ENCODE peak calls at places on chromosomes 12 and 14, in nine cellular contexts. K, E, R, G, W, N, L, O and Z are unnamed samples. For H3K4me1 and H3K27me3, the result is how much of the 10 kb centered on the place peaks cover.

GRCh38 chr14:95530461-95531170 is 4.2 kb upstream of the GLRX5 start:
- DNase-seq in E (no peak), N (no peak), O (no peak), W (no peak), R (no peak), K (no peak), G (no peak), L (no peak), Z (no peak)

GRCh38 chr12:7344831-7345230 is 41.0 kb downstream of the ACSM4 start:
- DNase-seq in G (no peak), N (no peak), R (no peak), W (no peak), O (no peak), E (no peak), L (no peak), K (no peak), Z (no peak)

GRCh38 chr12:50088577-50089335 is 3.6 kb downstream of the SMARCD1 start:
- DNase-seq in L (peak), R (peak), E (no peak), K (peak), O (peak), N (peak), W (no peak), G (no peak), Z (peak)

GRCh38 chr12:81757731-81758325 is 1.3 kb downstream of the PPFIA2 start:
- DNase-seq in W (no peak), R (no peak), E (no peak), N (no peak), G (no peak), L (no peak), O (no peak), K (no peak), Z (no peak)

GRCh38 chr14:49982082-49982481 is 89.2 kb downstream of the ARF6 start:
- DNase-seq in N (peak), E (no peak), O (no peak), K (no peak), W (no peak), R (no peak), G (no peak), L (no peak), Z (no peak)

GRCh38 chr12:122856999-122857671 is 21.9 kb downstream of the HIP1R start:
- DNase-seq in W (no peak), E (no peak), O (no peak), G (no peak), R (no peak), L (no peak), N (no peak), K (no peak), Z (no peak)

GRCh38 chr12:132593938-132594358 is 16.4 kb downstream of the LRCOL1 start:
- DNase-seq in G (peak), O (peak), E (peak), K (no peak), R (peak), L (peak), W (peak), N (peak), Z (peak)

GRCh38 chr12:67039995-67040860 is 228.9 kb upstream of the CAND1 start:
- DNase-seq in K (no peak), R (no peak), G (no peak), N (no peak), L (no peak), O (no peak), E (no peak), W (no peak), Z (peak)

GRCh38 chr14:91420686-91421085 is 3.1 kb upstream of the CCDC88C start:
- DNase-seq in W (no peak), R (no peak), K (no peak), L (no peak), O (no peak), N (no peak), G (no peak), E (no peak), Z (no peak)

GRCh38 chr14:95196268-95196667 is 38.9 kb upstream of the DICER1 start:
- DNase-seq in O (peak), G (no peak), E (no peak), N (no peak), K (no peak), R (no peak), L (peak), W (no peak), Z (no peak)

GRCh38 chr14:23299558-23299957 is 3.1 kb downstream of the PPP1R3E start:
- DNase-seq in L (no peak), K (no peak), N (peak), R (no peak), E (no peak), G (no peak), W (no peak), O (peak), Z (no peak)

GRCh38 chr14:88296343-88296742 is 26.7 kb downstream of the KCNK10 start:
- DNase-seq in K (no peak), O (no peak), G (no peak), W (no peak), N (no peak), L (no peak), R (no peak), E (no peak), Z (no peak)

GRCh38 chr12:75714462-75715322 is 203.3 kb upstream of the KRR1 start:
- DNase-seq in K (no peak), O (peak), N (no peak), W (no peak), G (no peak), R (no peak), E (no peak), L (peak), Z (no peak)

GRCh38 chr12:2117541-2117940 is 64.8 kb downstream of the CACNA1C start:
- DNase-seq in N (no peak), G (no peak), O (no peak), W (no peak), K (no peak), E (no peak), L (no peak), R (no peak), Z (no peak)

GRCh38 chr12:29655861-29656260 is 127.9 kb downstream of the TMTC1 start:
- DNase-seq in G (no peak), N (peak), W (no peak), O (no peak), L (no peak), K (no peak), R (no peak), E (no peak), Z (no peak)

GRCh38 chr14:54637829-54638446 is 71.0 kb downstream of the SAMD4A start:
- DNase-seq in L (no peak), G (no peak), E (no peak), N (peak), W (no peak), K (no peak), O (peak), R (no peak), Z (no peak)

GRCh38 chr14:33493990-33494389 is 456.9 kb downstream of the EGLN3 start:
- DNase-seq in O (no peak), R (no peak), W (no peak), L (no peak), E (no peak), K (no peak), G (no peak), N (no peak), Z (no peak)

GRCh38 chr14:64594438-64594837 is 44.7 kb downstream of the PPP1R36 start:
- DNase-seq in O (no peak), N (no peak), W (no peak), R (no peak), G (no peak), K (no peak), L (no peak), E (no peak), Z (no peak)

GRCh38 chr12:20142956-20143355 is 225.4 kb upstream of the PDE3A start:
- DNase-seq in K (no peak), N (peak), E (no peak), W (no peak), G (no peak), O (peak), L (no peak), R (no peak), Z (no peak)

GRCh38 chr14:48430805-48431204 is 755.4 kb upstream of the MDGA2 start:
- DNase-seq in O (no peak), N (no peak), K (no peak), W (peak), E (no peak), R (no peak), L (no peak), G (no peak), Z (no peak)

GRCh38 chr12:108369736-108370396 is 30.8 kb upstream of the CMKLR1 start:
- DNase-seq in K (no peak), R (no peak), N (no peak), G (no peak), W (no peak), O (no peak), E (no peak), L (no peak), Z (no peak)

GRCh38 chr14:70254476-70254961 is 65.8 kb upstream of the SLC8A3 start:
- DNase-seq in O (peak), W (peak), K (no peak), L (no peak), R (peak), E (peak), G (no peak), N (peak), Z (peak)

GRCh38 chr12:127284870-127285431 is 982.0 kb upstream of the TMEM132C start:
- DNase-seq in E (no peak), G (no peak), N (peak), K (no peak), O (peak), W (no peak), L (no peak), R (no peak), Z (no peak)

GRCh38 chr12:21257172-21257571 is 77.5 kb downstream of the SLCO1A2 start:
- DNase-seq in G (no peak), K (no peak), R (no peak), N (no peak), E (no peak), O (no peak), L (no peak), W (no peak), Z (no peak)

GRCh38 chr14:105023791-105024480 is 3.1 kb upstream of the CDCA4 start:
- DNase-seq in O (no peak), N (no peak), E (no peak), W (no peak), K (no peak), G (no peak), R (no peak), L (peak), Z (no peak)
- H3K4me1 ChIP-seq in O (under half), N (under half), E (under half), W (under half), K (under half), G (under half), R (under half), L (under half), Z (under half)

GRCh38 chr14:73233564-73233963 is 3.7 kb upstream of the PAPLN start:
- DNase-seq in N (no peak), K (no peak), E (no peak), G (no peak), R (no peak), L (no peak), O (no peak), W (peak), Z (no peak)
- H3K27me3 ChIP-seq in N (under half), K (under half), E (under half), G (under half), R (under half), L (under half), O (under half), W (under half), Z (under half)

GRCh38 chr12:124681779-124682391 is 114.5 kb upstream of the NCOR2 start:
- DNase-seq in R (no peak), K (no peak), G (peak), N (peak), O (no peak), L (no peak), E (peak), W (peak), Z (no peak)

GRCh38 chr12:124680863-124681778 is 113.7 kb upstream of the NCOR2 start:
- DNase-seq in N (peak), W (peak), G (peak), E (peak), L (peak), R (no peak), K (no peak), O (no peak), Z (no peak)

GRCh38 chr12:124683330-124683662 is 115.9 kb upstream of the NCOR2 start:
- DNase-seq in O (no peak), G (no peak), K (no peak), W (no peak), N (no peak), E (no peak), R (peak), L (no peak), Z (peak)

GRCh38 chr12:124683725-124684124 is 116.3 kb upstream of the NCOR2 start:
- DNase-seq in W (no peak), K (no peak), E (no peak), L (no peak), N (no peak), O (no peak), R (no peak), G (no peak), Z (no peak)

GRCh38 chr12:124682425-124683329 is 115.3 kb upstream of the NCOR2 start:
- DNase-seq in O (no peak), G (no peak), L (no peak), E (no peak), N (no peak), R (no peak), W (no peak), K (no peak), Z (no peak)
- H3K4me1 ChIP-seq in O (under half), G (under half), L (under half), E (under half), N (under half), R (half or more), W (under half), K (under half), Z (under half)

DNA sequence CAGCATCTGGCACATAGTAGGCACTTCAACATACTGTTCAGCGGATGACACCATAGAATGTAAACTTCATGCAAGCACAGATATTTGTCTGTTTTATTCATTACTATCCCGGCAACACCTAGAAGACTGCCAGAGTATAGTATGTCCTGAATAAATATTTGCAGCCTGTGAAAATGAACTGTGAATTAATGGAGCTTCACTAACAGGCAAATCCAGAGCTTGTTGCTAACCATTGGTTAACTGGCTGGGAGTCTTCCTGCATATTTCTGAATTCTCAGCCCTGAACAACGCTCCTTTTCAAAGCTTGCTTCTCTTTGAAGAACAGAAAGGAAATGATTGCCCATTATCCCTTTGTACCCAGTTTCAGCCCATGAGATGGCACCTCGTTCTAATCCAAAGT is 243.4 kb upstream of the CRY1 start:
- DNase-seq in N (no peak), E (no peak), R (no peak), K (no peak), W (no peak), O (no peak), G (no peak), L (no peak), Z (no peak)
- H3K27me3 ChIP-seq in N (under half), E (under half), R (under half), K (under half), W (under half), O (under half), G (under half), L (under half), Z (under half)

GRCh38 chr14:30464481-30464880 is 94.5 kb upstream of the G2E3 start:
- DNase-seq in W (no peak), K (no peak), R (no peak), G (no peak), L (no peak), O (no peak), E (no peak), N (no peak), Z (no peak)

GRCh38 chr14:30468354-30468753 is 90.6 kb upstream of the G2E3 start:
- DNase-seq in W (no peak), G (no peak), R (no peak), L (no peak), K (no peak), N (no peak), O (no peak), E (no peak), Z (no peak)

DNA sequence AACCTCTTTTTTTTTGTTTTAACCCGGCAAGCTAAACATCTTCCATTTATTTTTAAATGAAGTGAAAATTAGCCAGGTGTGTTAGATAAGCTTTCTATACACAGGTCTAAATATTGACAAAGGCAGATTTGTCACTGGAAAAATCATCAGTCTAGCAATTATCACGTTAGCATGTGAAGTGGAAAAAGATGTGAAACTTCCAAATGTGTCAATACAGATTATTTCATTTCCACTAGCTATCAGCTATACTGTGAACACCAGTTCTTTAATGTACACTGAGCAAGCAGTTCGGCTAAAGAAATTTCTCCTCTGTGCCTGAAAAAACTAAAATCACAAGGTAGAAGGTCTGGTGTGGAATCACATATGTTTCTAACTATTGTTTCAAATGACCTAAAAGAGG is 96.6 kb upstream of the G2E3 start:
- DNase-seq in K (no peak), R (no peak), G (no peak), L (no peak), W (no peak), N (no peak), E (no peak), O (no peak), Z (no peak)
- H3K4me1 ChIP-seq in K (under half), R (under half), G (under half), L (under half), W (under half), N (under half), E (under half), O (under half), Z (under half)

DNA sequence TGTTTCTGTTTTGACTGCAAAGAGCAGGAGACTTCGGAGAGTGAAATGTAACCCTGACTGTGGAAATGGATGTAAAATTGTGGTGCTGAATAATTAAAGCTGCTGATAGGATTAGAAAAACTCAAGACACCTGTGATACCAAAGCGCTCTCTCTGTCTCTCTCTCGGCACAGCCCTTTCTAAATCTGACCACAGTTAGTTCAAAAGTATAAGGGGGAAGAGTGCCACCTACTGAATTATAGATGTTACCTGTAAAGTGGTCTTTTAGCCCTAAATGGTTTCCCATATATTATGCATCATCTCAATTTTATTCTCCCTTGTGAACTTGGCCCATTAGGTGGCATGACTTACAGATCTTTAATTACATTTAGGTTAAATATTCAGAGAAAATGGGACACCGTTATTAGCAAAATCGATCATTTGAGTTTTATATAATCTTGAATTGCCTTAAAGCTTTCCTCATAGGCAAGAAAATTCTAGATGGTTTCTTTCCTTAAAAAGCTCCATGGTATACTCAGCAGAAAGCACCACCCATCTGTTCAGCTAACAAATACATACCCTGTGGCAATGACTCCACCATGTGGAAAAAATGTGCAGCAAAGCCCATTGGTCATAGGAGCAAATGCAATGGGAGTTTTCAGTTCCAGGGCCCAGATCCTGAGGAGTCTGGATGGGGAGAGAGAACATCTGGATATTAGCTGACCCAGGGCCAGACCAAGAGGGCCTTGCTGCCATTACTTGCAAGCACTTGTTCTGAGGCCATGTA is 18.1 kb downstream of the RFC5 start:
- DNase-seq in W (no peak), K (no peak), O (peak), E (no peak), N (peak), G (no peak), R (no peak), L (no peak), Z (peak)
- H3K27me3 ChIP-seq in W (under half), K (under half), O (under half), E (under half), N (under half), G (under half), R (under half), L (under half), Z (under half)

GRCh38 chr14:76154539-76155126 is 2.9 kb downstream of the GPATCH2L start:
- DNase-seq in E (no peak), K (no peak), R (no peak), W (no peak), O (no peak), N (no peak), L (no peak), G (no peak), Z (no peak)

GRCh38 chr14:76152333-76152681 is 585 bp downstream of the GPATCH2L start:
- DNase-seq in N (peak), R (peak), L (peak), O (peak), K (peak), G (peak), W (peak), E (peak), Z (peak)

GRCh38 chr14:76149196-76149595 is 2.5 kb upstream of the GPATCH2L start:
- DNase-seq in L (no peak), G (no peak), K (no peak), O (no peak), R (no peak), W (no peak), N (no peak), E (no peak), Z (no peak)

GRCh38 chr14:76151398-76152332 is at the start of gene GPATCH2L:
- DNase-seq in O (peak), E (peak), N (peak), G (peak), L (peak), W (peak), R (peak), K (peak), Z (peak)

DNA sequence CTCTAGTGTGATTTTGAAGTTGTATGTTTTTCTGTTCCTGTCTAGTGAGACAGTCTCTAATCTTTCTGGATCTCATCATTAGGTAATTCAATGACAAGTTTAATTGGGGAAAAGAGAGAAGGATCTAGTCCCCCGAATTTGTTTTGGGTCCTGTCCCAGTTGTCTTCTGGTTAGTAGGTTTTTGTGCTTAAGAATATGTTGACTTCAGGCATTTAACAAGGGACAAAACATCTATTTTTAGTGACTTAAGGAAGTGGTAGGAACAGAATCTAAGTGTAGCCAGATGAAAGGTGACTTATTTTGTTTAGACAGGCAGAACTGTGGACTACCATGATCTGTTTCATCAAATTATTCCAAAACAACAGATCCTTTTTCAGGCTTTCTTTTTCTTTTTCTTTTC is 2.2 kb downstream of the GPATCH2L start:
- DNase-seq in W (no peak), N (no peak), K (no peak), L (no peak), G (no peak), R (no peak), E (no peak), O (no peak), Z (no peak)
- H3K4me1 ChIP-seq in W (under half), N (under half), K (half or more), L (under half), G (half or more), R (under half), E (under half), O (under half), Z (under half)

GRCh38 chr12:102971227-102971626 is 13.8 kb downstream of the ASCL1 start:
- DNase-seq in W (no peak), E (no peak), N (no peak), L (no peak), K (no peak), O (no peak), R (no peak), G (no peak), Z (no peak)
- H3K27me3 ChIP-seq in W (under half), E (under half), N (half or more), L (under half), K (under half), O (half or more), R (under half), G (under half), Z (under half)